ENCODE peak calls at places on chromosome 11, in seven cellular contexts. N is heart right ventricle, E is pancreas, A is esophagus squamous epithelium, S is BJ, Z is Calu3, H is astrocyte of the spinal cord. J is an unnamed sample.

GRCh38 chr11:116931206-116931953 is 94.0 kb upstream of the APOA1 start:
- DNase-seq in N (no peak), E (no peak), A (no peak), S (no peak), Z (no peak), H (no peak), J (no peak)

GRCh38 chr11:129373489-129373953 is 2.1 kb upstream of the BARX2 start:
- DNase-seq in N (no peak), E (no peak), A (no peak), S (no peak), Z (no peak), H (no peak), J (no peak)

GRCh38 chr11:75547617-75548054 is 14.4 kb upstream of the SERPINH1 start:
- DNase-seq in N (peak; percentile 59), E (peak; percentile 36), A (no peak), S (no peak), Z (peak; percentile 68), H (peak; percentile 74), J (no peak)

GRCh38 chr11:85665756-85666155 is 827 bp upstream of the CREBZF start:
- DNase-seq in N (no peak), E (no peak), A (no peak), S (no peak), Z (no peak), H (peak; percentile 14), J (peak; percentile 59)

GRCh38 chr11:44778200-44779100 is 51.7 kb downstream of the TSPAN18 start:
- DNase-seq in N (no peak), E (no peak), A (no peak), S (no peak), Z (no peak), H (no peak), J (no peak)

GRCh38 chr11:72410956-72411355 is 23.4 kb downstream of the CLPB start:
- DNase-seq in N (no peak), E (no peak), A (no peak), S (no peak), Z (no peak), H (no peak), J (no peak)

GRCh38 chr11:130725417-130726233 is 190.7 kb downstream of the SNX19 start:
- DNase-seq in N (no peak), E (no peak), A (no peak), S (no peak), Z (no peak), H (no peak), J (no peak)

GRCh38 chr11:65401803-65402248 is 15.4 kb downstream of the FRMD8 start:
- DNase-seq in N (no peak), E (no peak), A (no peak), S (no peak), Z (no peak), H (no peak), J (no peak)

GRCh38 chr11:110095554-110095953 is 2.4 kb downstream of the ZC3H12C start:
- DNase-seq in N (no peak), E (no peak), A (no peak), S (no peak), Z (no peak), H (no peak), J (no peak)

GRCh38 chr11:29231991-29232390 is 784.8 kb downstream of the KCNA4 start:
- DNase-seq in N (no peak), E (no peak), A (no peak), S (no peak), Z (no peak), H (peak; percentile 53), J (no peak)

GRCh38 chr11:85712953-85713352 is 27.0 kb upstream of the CCDC89 start:
- DNase-seq in N (no peak), E (no peak), A (no peak), S (no peak), Z (no peak), H (no peak), J (no peak)

GRCh38 chr11:74754507-74755255 is 6.0 kb downstream of the RNF169 start:
- DNase-seq in N (no peak), E (no peak), A (no peak), S (peak; percentile 89), Z (peak; percentile 37), H (peak; percentile 81), J (peak; percentile 80)

GRCh38 chr11:14414470-14415461 is 55.8 kb upstream of the RRAS2 start:
- DNase-seq in N (no peak), E (no peak), A (no peak), S (no peak), Z (no peak), H (no peak), J (no peak)
- TF ChIP-seq CTCF in N (no peak), E (no peak), A (no peak), S (no peak), Z (no peak), H (no peak), J (peak; percentile 8)

DNA sequence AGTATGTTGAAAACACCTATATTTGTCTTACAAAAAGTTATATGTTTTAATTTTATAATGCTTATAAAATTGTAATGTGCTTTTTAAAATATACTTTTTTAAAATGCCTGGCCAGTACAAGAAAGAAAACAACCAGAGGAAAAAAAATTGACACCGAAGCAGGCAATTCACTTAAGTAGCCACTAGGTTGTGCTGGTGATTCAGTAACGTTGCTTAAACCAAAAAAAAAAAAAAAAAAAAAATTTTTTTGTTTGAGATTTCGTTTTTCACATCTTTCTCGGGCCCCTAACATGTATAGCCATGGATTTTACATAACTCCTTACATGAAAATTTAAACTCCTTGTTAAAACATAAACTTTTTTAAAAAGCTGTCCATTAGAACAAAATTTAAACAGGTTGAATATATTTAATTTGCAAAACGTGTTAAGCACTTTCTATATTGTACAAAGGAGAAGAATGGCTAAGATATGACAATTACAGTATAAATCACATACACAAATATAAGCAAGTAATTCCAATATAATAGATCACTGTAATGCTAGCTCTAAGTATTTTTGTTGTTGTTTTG is 9.2 kb downstream of the OR8B4 start:
- DNase-seq in N (no peak), E (no peak), A (no peak), S (no peak), Z (no peak), H (peak; percentile 64), J (peak; percentile 13)
- TF ChIP-seq CTCF in N (peak; percentile 79), E (peak; percentile 42), A (peak; percentile 46), S (peak; percentile 76), Z (no peak), H (peak; percentile 71), J (peak; percentile 78)

DNA sequence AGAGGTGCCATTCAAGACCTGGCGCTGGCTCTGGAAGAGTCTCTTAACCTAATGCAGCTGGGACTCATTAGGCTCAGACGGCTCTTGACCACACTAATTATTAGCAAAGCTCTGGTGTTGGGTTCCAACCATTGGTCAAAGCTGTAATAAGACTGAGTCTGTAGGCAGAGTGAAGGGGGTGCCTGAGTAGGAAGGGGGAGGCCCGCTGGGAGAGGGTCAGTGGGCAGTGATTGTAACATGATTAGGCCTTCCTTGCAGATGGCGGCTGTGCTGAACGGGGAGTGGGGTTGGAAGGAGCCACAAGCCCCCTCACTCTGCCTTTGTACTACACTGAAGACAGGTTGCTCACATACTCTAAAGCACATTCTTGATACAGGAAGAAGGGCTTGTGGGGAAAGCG is 5.2 kb downstream of the SRPRA start:
- DNase-seq in N (no peak), E (no peak), A (no peak), S (no peak), Z (no peak), H (no peak), J (no peak)
- TF ChIP-seq CTCF in N (no peak), E (no peak), A (no peak), S (no peak), Z (no peak), H (no peak), J (no peak)

DNA sequence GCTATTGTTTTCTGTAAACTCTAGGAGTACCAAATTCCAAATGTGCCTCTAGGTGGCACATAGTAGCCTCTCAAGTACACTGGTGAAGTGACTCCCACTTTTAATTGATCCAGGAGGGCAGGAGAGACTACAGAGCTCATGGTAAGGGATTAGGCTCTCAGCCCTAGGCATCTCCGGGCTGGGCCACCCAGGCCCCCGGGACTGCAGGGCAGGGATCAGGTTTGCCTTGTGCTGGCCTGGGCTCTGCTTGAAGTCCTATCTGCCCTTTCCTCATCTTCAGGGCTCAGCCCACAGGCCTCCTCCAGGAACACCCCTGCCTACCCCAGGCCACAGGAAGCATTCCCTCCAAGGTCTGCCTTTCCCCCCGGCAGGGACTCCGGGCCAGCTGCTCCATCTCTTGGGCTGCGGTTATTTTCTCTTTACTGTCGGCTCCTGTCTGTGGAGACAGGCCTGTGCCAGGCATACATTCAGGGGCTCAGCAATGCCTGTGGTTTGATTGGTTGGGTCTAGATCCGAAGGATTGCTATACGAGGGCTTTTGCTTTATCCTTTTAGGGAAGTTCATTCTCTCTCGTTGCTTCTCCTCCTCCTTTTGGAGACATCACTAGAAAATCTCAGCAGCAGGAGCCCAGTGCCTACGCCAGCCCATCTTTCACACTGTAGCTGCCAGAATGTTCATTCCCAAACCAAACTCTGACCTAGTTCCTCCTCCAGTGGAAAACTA is 32.8 kb downstream of the PARVA start:
- DNase-seq in N (no peak), E (no peak), A (no peak), S (no peak), Z (no peak), H (peak; percentile 53), J (no peak)
- TF ChIP-seq CTCF in N (peak; percentile 25), E (no peak), A (no peak), S (peak; percentile 33), Z (peak; percentile 17), H (no peak), J (peak; percentile 39)

DNA sequence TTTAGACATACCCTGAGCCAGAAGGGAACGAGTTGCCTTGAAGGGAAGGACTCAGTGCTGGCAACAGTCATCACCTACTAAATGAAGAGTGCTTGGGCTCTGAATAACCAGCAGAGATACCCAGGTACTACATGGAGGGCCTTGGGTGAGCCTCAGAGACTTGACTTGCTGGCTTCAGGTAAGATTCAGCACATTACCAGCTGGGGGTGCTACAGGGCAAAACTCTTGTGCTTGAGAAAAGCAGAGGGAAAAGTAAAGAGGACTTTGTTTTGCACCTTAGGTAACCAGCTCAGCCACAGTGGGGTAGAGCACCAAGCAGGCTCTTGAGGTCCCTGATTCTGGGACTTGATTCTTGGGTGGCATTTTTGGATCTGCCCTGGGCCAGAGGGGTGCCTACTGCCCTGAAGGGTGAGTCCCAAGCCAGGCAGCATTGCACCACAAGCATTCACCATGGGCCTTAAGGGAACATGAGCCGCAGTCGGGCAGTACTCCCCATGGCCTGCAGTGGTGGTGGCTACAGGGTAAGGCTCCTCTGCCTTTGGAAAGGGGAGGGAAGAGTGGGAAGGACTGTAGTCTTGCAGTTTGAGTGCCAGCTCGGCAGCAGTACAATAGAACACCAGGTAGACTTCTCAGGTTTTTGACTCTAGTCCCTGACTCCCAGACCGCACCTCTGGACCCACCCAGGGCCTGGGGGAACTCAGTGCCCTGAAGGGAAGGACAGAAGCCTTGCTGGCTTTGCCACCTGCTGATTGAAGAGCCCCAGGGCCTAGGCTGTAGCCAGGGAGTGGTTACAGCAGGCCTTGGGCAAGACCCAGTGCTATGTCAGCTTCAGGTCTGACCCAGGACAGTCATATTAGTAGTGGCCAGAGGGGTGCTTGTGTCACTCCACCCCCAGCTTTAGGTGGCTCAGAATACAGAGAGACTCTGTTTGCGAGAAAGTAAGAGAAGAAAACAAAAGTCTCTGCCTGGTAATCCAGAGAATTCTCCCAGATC is 22.7 kb upstream of the PLEKHA7 start:
- DNase-seq in N (no peak), E (peak; percentile 47), A (no peak), S (no peak), Z (peak; percentile 51), H (no peak), J (no peak)
- TF ChIP-seq CTCF in N (no peak), E (peak; percentile 11), A (no peak), S (no peak), Z (peak; percentile 36), H (no peak), J (peak; percentile 58)

DNA sequence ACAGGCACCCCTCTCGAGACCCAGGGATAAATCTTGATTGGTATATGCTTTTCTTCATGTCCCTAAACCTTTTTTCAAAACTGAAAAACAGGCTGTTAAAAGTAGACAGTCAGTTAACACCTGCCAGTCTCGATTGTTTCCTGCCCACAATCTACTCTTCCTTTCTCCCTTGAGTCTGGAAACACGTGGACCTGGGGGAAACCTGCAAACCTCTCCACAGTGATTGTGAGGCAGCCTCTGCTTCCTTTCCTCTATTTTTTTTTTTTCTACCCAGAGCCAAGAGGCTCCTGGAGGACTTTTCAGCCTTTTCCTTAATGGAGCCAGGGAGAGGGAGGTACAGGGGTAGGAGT is 69.4 kb upstream of the CLMP start:
- DNase-seq in N (no peak), E (no peak), A (no peak), S (no peak), Z (no peak), H (no peak), J (no peak)
- TF ChIP-seq CTCF in N (no peak), E (no peak), A (no peak), S (no peak), Z (no peak), H (no peak), J (no peak)